ENCODE peak calls at places on chromosomes 13 and 19, in ten cellular contexts. T is H1, Y is suprapubic skin, P is HCT116, C is SK-N-SH, A is breast epithelium, U is Panc1, V is transverse colon, E is sigmoid colon, D is prostate gland. K is an unnamed sample.
A peak's percentile ranks its signal among the peaks of the same experiment; 100 is the strongest.

GRCh38 chr19:2867025-2867991 is at the start of gene ZNF556:
- DNase-seq in P (peak; percentile 16), Y (no peak), T (no peak), V (no peak), C (peak; percentile 99), D (no peak), E (no peak), A (no peak), U (no peak), K (no peak)

GRCh38 chr13:50140742-50141659 is 125.8 kb downstream of the KCNRG start:
- DNase-seq in E (no peak), Y (no peak), V (no peak), D (no peak), A (no peak), T (no peak), U (no peak), P (no peak), C (no peak), K (no peak)

GRCh38 chr19:55585658-55586339 is 5.2 kb upstream of the ZNF579 start:
- DNase-seq in V (peak; percentile 71), E (peak; percentile 89), D (peak; percentile 65), P (no peak), Y (peak; percentile 74), C (peak; percentile 93), A (peak; percentile 66), U (no peak), T (no peak), K (peak; percentile 76)

GRCh38 chr13:105773887-105774538 is 761.4 kb downstream of the EFNB2 start:
- DNase-seq in T (no peak), A (no peak), E (no peak), U (no peak), Y (no peak), V (no peak), D (no peak), P (peak; percentile 63), C (no peak), K (no peak)

GRCh38 chr19:15812059-15812722 is 3.3 kb downstream of the OR10H1 start:
- DNase-seq in Y (no peak), D (peak; percentile 58), V (peak; percentile 38), A (no peak), T (no peak), C (no peak), E (no peak), U (no peak), P (peak; percentile 72), K (peak; percentile 40)

GRCh38 chr13:40152145-40152544 is 496.7 kb downstream of the COG6 start:
- DNase-seq in E (no peak), A (no peak), Y (no peak), C (no peak), U (no peak), T (no peak), D (no peak), V (no peak), P (peak; percentile 54), K (no peak)

GRCh38 chr13:42991892-42992584 is at the start of gene EPSTI1:
- DNase-seq in T (no peak), Y (peak; percentile 71), A (peak; percentile 26), P (no peak), D (peak; percentile 47), C (no peak), E (peak; percentile 83), V (peak; percentile 83), U (no peak), K (peak; percentile 75)

GRCh38 chr13:47499358-47500150 is 501.5 kb downstream of the SUCLA2 start:
- DNase-seq in C (no peak), P (no peak), D (no peak), A (no peak), Y (no peak), U (peak; percentile 12), V (no peak), T (no peak), E (no peak), K (no peak)

GRCh38 chr13:39501711-39502324 is 101.2 kb downstream of the LHFPL6 start:
- DNase-seq in U (no peak), E (no peak), C (no peak), A (no peak), Y (no peak), V (no peak), T (no peak), D (no peak), P (no peak), K (no peak)

GRCh38 chr19:51354103-51354741 is 12.0 kb downstream of the ETFB start:
- DNase-seq in A (no peak), E (no peak), P (no peak), C (no peak), Y (no peak), V (no peak), T (no peak), D (no peak), U (no peak), K (no peak)

GRCh38 chr13:41970918-41971317 is 10.0 kb upstream of the VWA8 start:
- DNase-seq in A (no peak), T (no peak), C (no peak), E (no peak), P (no peak), Y (no peak), U (no peak), D (no peak), V (no peak), K (no peak)

GRCh38 chr13:41974262-41974900 is 13.5 kb upstream of the VWA8 start:
- DNase-seq in C (no peak), V (no peak), U (no peak), Y (no peak), P (no peak), D (peak; percentile 20), T (no peak), A (no peak), E (no peak), K (no peak)

GRCh38 chr13:41976491-41976890 is 15.6 kb upstream of the VWA8 start:
- DNase-seq in C (no peak), P (no peak), D (no peak), T (no peak), E (no peak), A (no peak), V (no peak), U (no peak), Y (no peak), K (no peak)

GRCh38 chr13:41971848-41972247 is 10.9 kb upstream of the VWA8 start:
- DNase-seq in D (no peak), U (no peak), P (no peak), A (no peak), T (no peak), Y (no peak), C (no peak), E (no peak), V (no peak), K (no peak)

DNA sequence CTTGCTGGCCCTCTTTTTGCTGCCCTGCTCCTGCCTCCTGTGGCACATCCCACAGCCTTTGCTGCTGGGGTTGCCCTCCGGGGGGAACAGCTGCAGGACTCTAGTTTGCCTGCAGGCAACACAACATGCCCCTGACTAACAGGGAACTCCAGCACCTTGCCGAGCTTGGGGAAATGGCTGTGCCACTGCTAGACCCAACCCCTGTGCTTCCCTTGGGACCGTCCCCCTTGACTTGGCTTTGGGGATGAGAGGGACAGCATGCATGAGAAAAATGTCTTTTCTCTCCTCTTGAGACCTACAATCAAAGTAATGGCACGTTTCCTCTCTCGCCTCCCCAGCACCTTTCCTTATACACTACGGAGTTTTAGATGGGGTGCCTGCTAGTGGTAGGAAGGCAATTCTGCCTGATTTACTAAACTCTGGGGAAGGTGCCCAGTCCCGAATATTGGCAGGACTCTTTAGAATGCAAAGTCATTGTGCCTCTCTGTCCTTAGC is 12.4 kb upstream of the VWA8 start:
- DNase-seq in D (no peak), U (no peak), T (peak; percentile 25), V (no peak), E (no peak), Y (no peak), C (no peak), A (no peak), P (no peak), K (no peak)
- TF ChIP-seq CTCF in D (no peak), U (no peak), T (peak; percentile 45), V (no peak), E (no peak), Y (no peak), C (no peak), A (no peak), P (no peak), K (no peak)

GRCh38 chr19:14718522-14719113 is 28.8 kb downstream of the ZNF333 start:
- DNase-seq in E (no peak), U (no peak), Y (no peak), D (no peak), C (no peak), P (no peak), A (no peak), V (no peak), T (no peak), K (no peak)

GRCh38 chr19:14719162-14719561 is 29.3 kb downstream of the ZNF333 start:
- DNase-seq in V (no peak), Y (no peak), P (no peak), T (no peak), C (no peak), E (no peak), A (no peak), U (no peak), D (no peak), K (no peak)

GRCh38 chr19:14722127-14722526 is 32.3 kb downstream of the ZNF333 start:
- DNase-seq in E (no peak), A (no peak), V (no peak), U (no peak), P (no peak), D (no peak), T (no peak), C (no peak), Y (no peak), K (no peak)
- H3K9me3 ChIP-seq in E (peaks cover 51% of the 10 kb centered on the region), A (peaks cover 84% of the 10 kb centered on the region), V (peaks cover 68% of the 10 kb centered on the region), U (peaks cover 46% of the 10 kb centered on the region), P (peaks cover 30% of the 10 kb centered on the region), D (peaks cover 7% of the 10 kb centered on the region), T (peaks cover 68% of the 10 kb centered on the region), C (peaks cover 38% of the 10 kb centered on the region), Y (peaks cover 64% of the 10 kb centered on the region), K (peaks cover 100% of the 10 kb centered on the region)

GRCh38 chr19:1523412-1524205 is at the start of gene PLK5:
- DNase-seq in D (no peak), A (no peak), T (no peak), U (no peak), C (peak; percentile 69), E (no peak), V (no peak), Y (no peak), P (no peak), K (no peak)
- TF ChIP-seq POLR2AphosphoS5 in D (no peak), A (no peak), T (no peak), U (no peak), C (no peak), E (no peak), V (no peak), Y (no peak), P (no peak), K (no peak)

DNA sequence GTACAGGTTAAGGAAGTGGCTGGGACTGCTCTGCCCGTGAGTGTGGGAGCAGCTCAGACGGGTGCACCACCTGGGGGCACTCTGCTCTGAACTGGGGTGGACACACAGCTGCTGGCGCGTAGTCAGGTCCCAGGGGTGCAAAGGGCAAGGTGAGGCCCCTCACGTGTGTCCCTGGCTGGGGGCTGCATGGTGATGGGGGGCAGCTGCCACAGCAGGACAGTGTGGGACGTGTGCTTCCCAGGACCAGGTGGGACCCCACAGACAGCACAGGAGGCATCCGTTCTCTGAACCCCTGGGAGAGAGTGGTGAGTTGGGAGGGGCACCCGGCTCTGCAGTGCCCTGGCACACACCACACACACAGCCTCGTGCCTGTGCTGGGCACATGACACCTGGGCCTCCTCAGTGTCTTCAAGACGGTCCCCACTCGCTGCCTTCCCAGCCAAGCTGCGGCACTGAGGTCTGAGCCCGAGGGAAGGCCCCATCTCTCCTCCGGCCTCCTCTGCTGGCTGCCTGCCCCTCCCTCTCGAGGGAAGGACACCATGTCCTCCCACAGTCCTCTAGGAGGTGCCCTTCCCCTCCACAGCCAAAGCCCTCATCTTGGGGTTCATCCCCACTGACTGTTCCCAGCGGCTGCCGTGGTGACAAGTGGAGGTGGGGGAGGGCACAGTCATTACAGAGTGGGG is 24.7 kb downstream of the CILP2 start:
- DNase-seq in A (no peak), Y (no peak), U (no peak), V (no peak), P (no peak), E (no peak), T (no peak), C (no peak), D (no peak), K (no peak)
- TF ChIP-seq CTCF in A (no peak), Y (no peak), U (no peak), V (no peak), P (peak; percentile 8), E (no peak), T (peak; percentile 48), C (no peak), D (no peak), K (no peak)

K was measured in stomach.